ENCODE peak calls at places on chromosomes 12 and 14, in eight cellular contexts. R is KBM-7, T is psoas muscle, V is NT2/D1, C is T-helper 9 cell, J is occipital lobe, Q is cardiac fibroblast, D is GM04504. E is an unnamed sample.

GRCh38 chr14:75501080-75501479 is 21.2 kb upstream of the BATF start:
- DNase-seq in R (no peak), T (no peak), V (no peak), C (no peak), J (no peak), Q (no peak), D (no peak), E (no peak)

GRCh38 chr12:8508912-8509841 is 4.1 kb upstream of the CLEC4D start:
- DNase-seq in R (no peak), T (no peak), V (peak), C (no peak), J (no peak), Q (no peak), D (no peak), E (no peak)

GRCh38 chr14:104192146-104192882 is 53.9 kb downstream of the KIF26A start:
- DNase-seq in R (no peak), T (no peak), V (no peak), C (no peak), J (no peak), Q (no peak), D (no peak), E (no peak)

GRCh38 chr14:71116206-71117122 is 209.2 kb downstream of the PCNX1 start:
- DNase-seq in R (no peak), T (no peak), V (no peak), C (no peak), J (no peak), Q (no peak), D (no peak), E (no peak)

GRCh38 chr14:78425332-78425731 is 255.2 kb downstream of the NRXN3 start:
- DNase-seq in R (no peak), T (no peak), V (no peak), C (no peak), J (no peak), Q (no peak), D (no peak), E (no peak)

GRCh38 chr12:42129595-42130204 is 15.0 kb downstream of the GXYLT1 start:
- DNase-seq in R (peak), T (no peak), V (peak), C (no peak), J (no peak), Q (peak), D (peak), E (no peak)

GRCh38 chr12:80262372-80263170 is 163.2 kb downstream of the OTOGL start:
- DNase-seq in R (no peak), T (no peak), V (no peak), C (no peak), J (no peak), Q (peak), D (no peak), E (no peak)

GRCh38 chr12:56683-57346 is 9.8 kb upstream of the IQSEC3 start:
- DNase-seq in R (peak), T (no peak), V (no peak), C (no peak), J (no peak), Q (no peak), D (no peak), E (no peak)

GRCh38 chr14:30058401-30058800 is 130.8 kb upstream of the PRKD1 start:
- DNase-seq in R (no peak), T (no peak), V (no peak), C (no peak), J (no peak), Q (peak), D (no peak), E (no peak)

GRCh38 chr12:3662516-3662915 is 90.4 kb downstream of the CRACR2A start:
- DNase-seq in R (no peak), T (no peak), V (peak), C (no peak), J (no peak), Q (peak), D (peak), E (no peak)

GRCh38 chr12:131136539-131136872 is 182.8 kb downstream of the ADGRD1 start:
- DNase-seq in R (no peak), T (no peak), V (no peak), C (no peak), J (no peak), Q (no peak), D (no peak), E (no peak)